ENCODE peak calls at places on chromosome 17, in eight cellular contexts. O is A549, N is IMR-90, F is K562, I is WTC11, S is HepG2, X is GM12878, A is H1. L is an unnamed sample.

GRCh38 chr17:56350592-56350991 is 197.3 kb downstream of the ANKFN1 start:
- DNase-seq in O (no peak), N (no peak), F (no peak), I (no peak), S (no peak), X (no peak), A (no peak), L (no peak)

GRCh38 chr17:69729937-69730336 is 315.4 kb downstream of the MAP2K6 start:
- DNase-seq in O (no peak), N (peak), F (no peak), I (no peak), S (no peak), X (no peak), A (no peak), L (no peak)

GRCh38 chr17:16351831-16352230 is 1.4 kb downstream of the CENPV start:
- DNase-seq in O (no peak), N (peak), F (no peak), I (no peak), S (no peak), X (no peak), A (no peak), L (no peak)

GRCh38 chr17:70644093-70644492 is 474.8 kb downstream of the KCNJ2 start:
- DNase-seq in O (no peak), N (no peak), F (no peak), I (no peak), S (no peak), X (no peak), A (no peak), L (no peak)

GRCh38 chr17:7213895-7214299 is 5.7 kb downstream of the DLG4 start:
- DNase-seq in O (peak), N (peak), F (peak), I (peak), S (peak), X (no peak), A (peak), L (peak)

GRCh38 chr17:40564883-40565744 is at the start of gene CCR7:
- DNase-seq in O (no peak), N (no peak), F (peak), I (no peak), S (no peak), X (no peak), A (no peak), L (no peak)

GRCh38 chr17:44591223-44591622 is 33.9 kb downstream of the FZD2 start:
- DNase-seq in O (no peak), N (peak), F (no peak), I (no peak), S (no peak), X (no peak), A (no peak), L (peak)

GRCh38 chr17:27609606-27610303 is 21.2 kb upstream of the LGALS9 start:
- DNase-seq in O (peak), N (peak), F (peak), I (peak), S (peak), X (no peak), A (no peak), L (peak)

GRCh38 chr17:56735842-56736241 is 97.9 kb downstream of the C17orf67 start:
- DNase-seq in O (no peak), N (no peak), F (no peak), I (no peak), S (no peak), X (no peak), A (no peak), L (no peak)

GRCh38 chr17:3867606-3868005 is 21.6 kb upstream of the NCBP3 start:
- DNase-seq in O (no peak), N (no peak), F (no peak), I (no peak), S (no peak), X (no peak), A (no peak), L (no peak)

GRCh38 chr17:65633146-65633881 is 71.9 kb upstream of the AXIN2 start:
- DNase-seq in O (no peak), N (no peak), F (no peak), I (no peak), S (no peak), X (no peak), A (no peak), L (no peak)

GRCh38 chr17:48944519-48945260 is at the start of gene SNF8:
- DNase-seq in O (peak), N (peak), F (peak), I (peak), S (peak), X (peak), A (peak), L (peak)

GRCh38 chr17:30372755-30373154 is 6.0 kb upstream of the CPD start:
- DNase-seq in O (peak), N (peak), F (no peak), I (no peak), S (no peak), X (no peak), A (no peak), L (no peak)

GRCh38 chr17:14813649-14814048 is 451.5 kb downstream of the PMP22 start:
- DNase-seq in O (no peak), N (no peak), F (peak), I (peak), S (peak), X (no peak), A (peak), L (peak)

GRCh38 chr17:67619555-67619954 is 98.2 kb upstream of the NOL11 start:
- DNase-seq in O (no peak), N (no peak), F (no peak), I (no peak), S (no peak), X (no peak), A (no peak), L (no peak)

GRCh38 chr17:75808905-75809621 is 24.5 kb downstream of the UNK start:
- DNase-seq in O (no peak), N (peak), F (no peak), I (no peak), S (no peak), X (peak), A (no peak), L (peak)

GRCh38 chr17:40777459-40777858 is 4.9 kb downstream of the KRT27 start:
- DNase-seq in O (no peak), N (no peak), F (no peak), I (no peak), S (no peak), X (no peak), A (no peak), L (no peak)

GRCh38 chr17:75756451-75757085 is 8.4 kb downstream of the GALK1 start:
- DNase-seq in O (no peak), N (no peak), F (no peak), I (no peak), S (no peak), X (no peak), A (peak), L (peak)

GRCh38 chr17:145671-146541 is 8.5 kb downstream of the SCGB1C2 start:
- DNase-seq in O (no peak), N (no peak), F (no peak), I (no peak), S (no peak), X (no peak), A (peak), L (no peak)

GRCh38 chr17:77282524-77283515 is 142.1 kb downstream of the SEC14L1 start:
- DNase-seq in O (no peak), N (peak), F (no peak), I (no peak), S (peak), X (peak), A (no peak), L (peak)

GRCh38 chr17:7471729-7472128 is 7.7 kb downstream of the ZBTB4 start:
- DNase-seq in O (no peak), N (no peak), F (no peak), I (no peak), S (no peak), X (no peak), A (no peak), L (no peak)

GRCh38 chr17:62965649-62966425 is at the start of gene TANC2:
- DNase-seq in O (peak), N (peak), F (peak), I (peak), S (peak), X (peak), A (peak), L (peak)

GRCh38 chr17:56678249-56679144 is 85.0 kb downstream of the NOG start:
- DNase-seq in O (no peak), N (no peak), F (no peak), I (peak), S (no peak), X (no peak), A (peak), L (peak)

GRCh38 chr17:9557356-9557755 is 18.3 kb downstream of the STX8 start:
- DNase-seq in O (no peak), N (peak), F (no peak), I (no peak), S (peak), X (no peak), A (no peak), L (no peak)

GRCh38 chr17:67076290-67076689 is 31.9 kb downstream of the CACNG1 start:
- DNase-seq in O (no peak), N (no peak), F (no peak), I (no peak), S (peak), X (no peak), A (no peak), L (no peak)

GRCh38 chr17:4136373-4136772 is 6.5 kb downstream of the ZZEF1 start:
- DNase-seq in O (no peak), N (peak), F (no peak), I (no peak), S (no peak), X (no peak), A (no peak), L (no peak)

GRCh38 chr17:30716461-30717289 is 107.8 kb downstream of the CRLF3 start:
- DNase-seq in O (no peak), N (peak), F (no peak), I (peak), S (no peak), X (no peak), A (no peak), L (peak)

GRCh38 chr17:67374329-67375053 is 2.6 kb upstream of the PITPNC1 start:
- DNase-seq in O (peak), N (peak), F (peak), I (peak), S (peak), X (no peak), A (peak), L (peak)

GRCh38 chr17:82936768-82937171 is 96.9 kb upstream of the ZNF750 start:
- DNase-seq in O (no peak), N (no peak), F (no peak), I (peak), S (no peak), X (no peak), A (no peak), L (no peak)

GRCh38 chr17:82938486-82939212 is 98.8 kb upstream of the ZNF750 start:
- DNase-seq in O (no peak), N (no peak), F (no peak), I (peak), S (no peak), X (no peak), A (no peak), L (no peak)

GRCh38 chr17:82939213-82940030 is 99.6 kb upstream of the ZNF750 start:
- DNase-seq in O (no peak), N (no peak), F (no peak), I (peak), S (no peak), X (no peak), A (no peak), L (no peak)

GRCh38 chr17:82935944-82936767 is 96.3 kb upstream of the ZNF750 start:
- DNase-seq in O (no peak), N (no peak), F (no peak), I (peak), S (no peak), X (no peak), A (no peak), L (no peak)

DNA sequence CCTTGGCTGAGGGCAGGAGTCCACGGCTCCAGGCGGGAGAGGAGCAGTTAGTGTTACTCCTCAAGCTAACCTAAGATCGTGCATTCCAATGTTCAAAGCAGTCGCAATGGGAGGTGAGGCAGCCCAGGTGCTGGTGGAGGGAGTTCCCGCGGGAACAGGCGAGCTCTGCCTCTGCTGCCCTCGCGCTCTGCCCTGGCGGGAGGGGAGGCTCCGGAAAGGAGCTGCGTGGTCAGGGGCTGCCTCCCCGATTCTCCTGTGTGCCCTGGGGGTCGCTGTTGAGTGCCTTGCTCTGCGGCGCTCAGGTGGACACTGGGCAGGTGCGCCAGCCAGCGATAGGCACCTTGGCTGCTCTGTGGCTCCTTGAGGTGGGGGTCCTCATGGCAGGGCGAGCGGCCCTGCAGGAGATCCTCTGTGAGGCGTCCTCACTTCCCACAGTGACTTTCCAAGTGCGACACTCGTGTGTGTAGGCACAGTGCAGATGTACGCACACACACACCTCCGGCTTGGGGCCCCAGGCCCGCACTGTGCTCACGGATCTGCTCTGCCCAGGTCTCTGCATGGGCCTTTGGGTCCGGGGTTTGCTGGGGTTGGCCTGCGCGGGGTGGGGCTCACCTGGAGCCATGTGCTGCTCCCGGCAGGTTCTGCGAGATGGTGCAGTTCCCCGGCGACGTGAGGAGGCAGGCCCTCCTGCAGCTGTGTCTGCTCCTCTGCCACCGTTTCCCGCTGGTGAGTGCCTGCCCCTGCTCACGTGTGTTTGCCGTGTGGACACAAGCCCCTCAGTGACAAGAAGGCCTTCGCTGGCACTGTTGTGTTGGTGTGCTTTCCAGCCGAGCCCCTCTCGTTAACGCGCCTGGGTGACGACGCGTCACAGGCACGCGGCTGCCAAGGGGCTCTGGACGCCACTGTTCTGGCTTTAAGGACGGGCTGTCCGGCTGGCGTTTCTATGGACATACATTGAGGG is 97.9 kb upstream of the ZNF750 start:
- DNase-seq in O (no peak), N (no peak), F (no peak), I (peak), S (no peak), X (no peak), A (no peak), L (no peak)
- TF ChIP-seq USF2 in O (no peak), N (no peak), F (no peak), I (no peak), S (no peak), X (no peak), A (no peak), L (no peak)

GRCh38 chr17:42010898-42011516 is 6.2 kb downstream of the DNAJC7 start:
- DNase-seq in O (peak), N (peak), F (peak), I (no peak), S (peak), X (no peak), A (no peak), L (peak)
- TF ChIP-seq USF2 in O (no peak), N (no peak), F (no peak), I (no peak), S (no peak), X (no peak), A (no peak), L (no peak)

GRCh38 chr17:81471804-81472456 is 40.7 kb downstream of the ACTG1 start:
- DNase-seq in O (peak), N (no peak), F (peak), I (peak), S (peak), X (no peak), A (no peak), L (peak)
- TF ChIP-seq USF2 in O (peak), N (peak), F (peak), I (peak), S (peak), X (no peak), A (peak), L (peak)

DNA sequence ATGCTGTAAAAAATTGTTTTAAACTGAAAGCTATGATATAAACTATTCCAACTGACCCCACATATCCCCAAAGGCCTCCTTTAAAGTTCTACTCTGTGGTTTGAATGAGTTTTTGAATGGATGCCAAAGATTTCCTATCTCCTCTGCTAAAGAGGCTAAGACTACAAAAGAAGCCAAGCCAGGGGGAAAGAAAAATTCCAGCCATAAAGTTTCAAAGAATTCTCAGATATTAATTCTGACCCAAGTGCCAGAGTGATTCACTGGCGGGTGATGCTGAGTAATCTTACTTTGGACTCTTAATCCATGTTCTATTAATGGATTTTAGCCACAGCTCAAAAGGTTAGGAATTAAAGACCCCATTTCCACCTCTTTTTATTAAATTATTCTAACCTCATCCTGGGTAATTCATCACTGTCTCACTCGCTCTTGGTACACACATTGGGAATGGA is 60.7 kb downstream of the HS3ST3A1 start:
- DNase-seq in O (peak), N (peak), F (no peak), I (no peak), S (no peak), X (no peak), A (no peak), L (no peak)
- TF ChIP-seq USF2 in O (no peak), N (no peak), F (no peak), I (no peak), S (no peak), X (no peak), A (no peak), L (no peak)

DNA sequence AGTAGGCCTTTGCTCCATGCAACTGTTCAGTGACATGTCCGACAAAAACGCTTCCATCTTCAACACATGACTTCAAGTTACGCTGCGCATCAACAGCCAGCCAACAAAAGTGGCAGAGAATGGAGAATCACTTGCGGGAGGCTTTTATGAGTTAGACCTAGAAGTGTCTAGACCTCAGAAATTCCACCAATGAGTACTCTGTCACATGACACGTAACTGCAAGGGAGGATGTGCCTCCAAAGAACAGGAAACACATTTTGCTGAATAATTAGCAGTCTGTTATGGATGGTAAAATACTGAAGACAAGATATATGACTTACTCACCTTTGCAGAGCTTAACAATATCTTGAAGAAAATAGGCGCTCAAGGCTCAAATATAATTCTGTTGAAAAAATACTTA is 62.1 kb downstream of the MYO1D start:
- DNase-seq in O (no peak), N (no peak), F (no peak), I (no peak), S (no peak), X (no peak), A (no peak), L (no peak)
- TF ChIP-seq USF2 in O (no peak), N (no peak), F (peak), I (no peak), S (no peak), X (no peak), A (no peak), L (no peak)